ENCODE peak calls at places on chromosomes 11 and 22, in six cellular contexts. D is GM23338, C is left lung, X is psoas muscle, N is adrenal gland, W is transverse colon. Q is an unnamed sample. For H3K4me1, the result is how much of the 10 kb centered on the place peaks cover.

GRCh38 chr22:38570841-38571364 is 920 bp upstream of the DMC1 start:
- DNase-seq in C (peak), X (peak), D (peak), W (peak), N (peak), Q (no peak)

GRCh38 chr11:134020598-134020997 is 48.3 kb upstream of the JAM3 start:
- DNase-seq in C (no peak), N (no peak), D (no peak), W (no peak), X (peak), Q (no peak)

GRCh38 chr11:6410695-6411430 is 8.0 kb downstream of the APBB1 start:
- DNase-seq in N (no peak), X (no peak), W (no peak), C (no peak), D (no peak), Q (no peak)

GRCh38 chr11:131464024-131464423 is 93.6 kb downstream of the NTM start:
- DNase-seq in W (no peak), X (no peak), C (no peak), D (no peak), N (no peak), Q (no peak)

GRCh38 chr22:43555561-43556515 is 144.0 kb downstream of the MPPED1 start:
- DNase-seq in W (no peak), X (no peak), D (no peak), C (no peak), N (no peak), Q (no peak)

GRCh38 chr11:32259641-32260081 is 168.8 kb downstream of the RCN1 start:
- DNase-seq in D (no peak), N (peak), X (no peak), W (peak), C (peak), Q (no peak)

GRCh38 chr11:119625206-119625988 is 103.6 kb downstream of the NECTIN1 start:
- DNase-seq in X (peak), N (no peak), C (no peak), W (no peak), D (no peak), Q (no peak)

GRCh38 chr22:48224332-48224731 is 1461.9 kb downstream of the TBC1D22A start:
- DNase-seq in N (peak), D (no peak), C (no peak), X (no peak), W (no peak), Q (no peak)

GRCh38 chr22:31179345-31179744 is 19.4 kb downstream of the RNF185 start:
- DNase-seq in N (peak), W (peak), X (peak), C (no peak), D (no peak), Q (peak)

GRCh38 chr22:40463017-40463631 is 92.7 kb downstream of the SGSM3 start:
- DNase-seq in D (no peak), W (peak), X (no peak), C (no peak), N (no peak), Q (no peak)

GRCh38 chr11:6622261-6623171 is 3.3 kb upstream of the TPP1 start:
- DNase-seq in N (no peak), W (no peak), C (peak), D (no peak), X (no peak), Q (peak)

GRCh38 chr22:33687464-33687863 is 232.8 kb downstream of the LARGE1 start:
- DNase-seq in W (no peak), D (no peak), X (no peak), C (no peak), N (no peak), Q (no peak)

GRCh38 chr22:32204856-32205722 is at the start of gene RFPL2:
- DNase-seq in C (no peak), D (peak), W (peak), X (no peak), N (no peak), Q (no peak)

GRCh38 chr11:62726156-62727006 is 876 bp downstream of the HNRNPUL2 start:
- DNase-seq in C (peak), W (no peak), X (no peak), D (no peak), N (no peak), Q (no peak)

GRCh38 chr11:62724171-62724570 is 3.1 kb downstream of the HNRNPUL2 start:
- DNase-seq in N (no peak), C (no peak), D (no peak), X (no peak), W (no peak), Q (no peak)

GRCh38 chr11:62727833-62728721 is at the start of gene TTC9C:
- DNase-seq in D (peak), X (peak), N (peak), C (peak), W (peak), Q (peak)

GRCh38 chr11:62725686-62726085 is 1.6 kb downstream of the HNRNPUL2 start:
- DNase-seq in W (no peak), N (no peak), X (no peak), C (no peak), D (peak), Q (no peak)

GRCh38 chr11:62727007-62727832 is at the start of gene HNRNPUL2:
- DNase-seq in W (peak), C (peak), N (peak), X (peak), D (peak), Q (peak)
- TF ChIP-seq CTCF in W (no peak), C (no peak), N (no peak), X (no peak), D (no peak), Q (no peak)

DNA sequence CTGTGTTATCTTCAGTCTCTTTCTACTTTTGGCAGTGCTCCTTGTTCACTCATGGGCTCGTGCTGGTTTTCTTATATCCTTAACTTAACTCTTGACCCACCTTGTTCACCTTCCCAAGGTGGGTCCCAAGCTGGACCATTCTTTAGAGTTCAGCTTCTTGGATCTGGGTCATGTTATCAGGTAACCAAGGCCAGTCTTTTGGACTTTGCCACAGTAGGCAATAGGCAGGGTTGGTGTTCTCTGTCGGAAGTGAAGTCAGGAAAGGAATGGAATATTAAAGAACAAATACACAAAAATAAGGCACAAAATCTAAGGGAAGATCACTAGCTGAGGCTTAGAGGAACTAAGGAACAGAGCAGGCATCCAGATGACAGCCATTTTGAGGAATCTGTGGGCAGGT is 202.7 kb downstream of the ARHGAP42 start:
- DNase-seq in C (no peak), N (no peak), D (no peak), X (no peak), W (no peak), Q (no peak)
- H3K4me1 ChIP-seq in C (under half), N (under half), D (under half), X (under half), W (under half), Q (under half)

GRCh38 chr11:111834432-111835163 is 36.8 kb downstream of the ALG9 start:
- DNase-seq in X (no peak), W (no peak), N (no peak), C (no peak), D (no peak), Q (no peak)
- H3K27ac ChIP-seq in X (peak), W (no peak), N (no peak), C (no peak), D (no peak), Q (no peak)

GRCh38 chr11:60905047-60905446 is 1.3 kb downstream of the PRPF19 start:
- DNase-seq in W (no peak), C (no peak), X (no peak), D (no peak), N (no peak), Q (no peak)

GRCh38 chr11:60905551-60906113 is 753 bp downstream of the PRPF19 start:
- DNase-seq in D (peak), X (no peak), C (no peak), N (peak), W (no peak), Q (no peak)

GRCh38 chr11:60908803-60909202 is 2.4 kb upstream of the PRPF19 start:
- DNase-seq in D (no peak), W (no peak), C (no peak), X (no peak), N (no peak), Q (no peak)

GRCh38 chr11:60902625-60903024 is 3.8 kb downstream of the PRPF19 start:
- DNase-seq in W (no peak), D (no peak), X (no peak), C (no peak), N (no peak), Q (no peak)

DNA sequence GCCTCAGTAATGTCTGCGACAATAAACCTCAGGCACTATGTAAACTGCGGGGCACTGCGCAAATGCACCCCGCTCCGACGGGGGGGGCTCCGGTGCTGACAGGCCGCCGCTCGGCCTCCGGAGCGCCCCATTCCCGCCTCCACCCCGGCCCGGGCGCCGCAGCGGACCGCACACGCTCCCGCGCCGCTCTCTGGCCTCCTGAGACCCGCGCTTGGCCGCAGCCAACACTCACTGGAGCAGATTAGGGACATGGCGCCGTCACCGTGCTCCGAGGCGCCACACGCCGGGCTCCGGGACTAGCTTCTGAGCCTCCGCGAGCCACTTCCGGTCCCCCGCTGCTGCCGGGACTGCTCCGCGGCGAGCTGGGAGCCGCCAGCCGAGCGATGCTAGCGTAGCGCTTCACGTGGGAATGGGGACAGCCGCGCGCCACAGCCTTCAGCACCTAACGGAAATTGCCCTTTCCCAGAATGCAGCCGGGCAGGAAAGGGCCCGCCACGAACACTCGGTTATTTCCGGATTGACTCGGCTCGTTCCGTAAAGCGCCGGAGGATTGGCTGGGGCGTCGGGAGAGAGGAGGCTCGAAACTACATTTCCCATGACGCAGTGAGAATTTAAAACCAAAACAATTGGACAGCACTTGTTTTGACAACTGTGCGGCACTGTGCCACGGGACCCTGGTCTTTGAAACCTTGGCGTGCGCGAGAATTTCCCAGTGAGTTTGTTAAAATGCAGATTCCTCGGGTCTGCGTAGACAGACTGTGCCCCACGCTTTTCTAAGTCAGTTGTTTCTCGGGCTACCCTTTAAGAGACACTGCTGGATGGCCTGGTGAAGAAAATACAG is at the start of gene PRPF19:
- DNase-seq in C (peak), D (peak), N (peak), W (peak), X (peak), Q (peak)
- TF ChIP-seq CTCF in C (no peak), D (no peak), N (no peak), W (no peak), X (no peak), Q (no peak)

GRCh38 chr11:12845739-12846358 is 163.3 kb upstream of the RASSF10 start:
- DNase-seq in X (peak), D (peak), N (no peak), C (no peak), W (peak), Q (no peak)

GRCh38 chr11:12838463-12839120 is 164.4 kb downstream of the TEAD1 start:
- DNase-seq in X (no peak), D (no peak), C (no peak), W (no peak), N (no peak), Q (no peak)

GRCh38 chr11:12842933-12843636 is 166.0 kb upstream of the RASSF10 start:
- DNase-seq in X (no peak), N (no peak), D (no peak), W (no peak), C (no peak), Q (no peak)

GRCh38 chr11:12840871-12841516 is 166.8 kb downstream of the TEAD1 start:
- DNase-seq in C (no peak), N (no peak), D (no peak), X (no peak), W (no peak), Q (no peak)

DNA sequence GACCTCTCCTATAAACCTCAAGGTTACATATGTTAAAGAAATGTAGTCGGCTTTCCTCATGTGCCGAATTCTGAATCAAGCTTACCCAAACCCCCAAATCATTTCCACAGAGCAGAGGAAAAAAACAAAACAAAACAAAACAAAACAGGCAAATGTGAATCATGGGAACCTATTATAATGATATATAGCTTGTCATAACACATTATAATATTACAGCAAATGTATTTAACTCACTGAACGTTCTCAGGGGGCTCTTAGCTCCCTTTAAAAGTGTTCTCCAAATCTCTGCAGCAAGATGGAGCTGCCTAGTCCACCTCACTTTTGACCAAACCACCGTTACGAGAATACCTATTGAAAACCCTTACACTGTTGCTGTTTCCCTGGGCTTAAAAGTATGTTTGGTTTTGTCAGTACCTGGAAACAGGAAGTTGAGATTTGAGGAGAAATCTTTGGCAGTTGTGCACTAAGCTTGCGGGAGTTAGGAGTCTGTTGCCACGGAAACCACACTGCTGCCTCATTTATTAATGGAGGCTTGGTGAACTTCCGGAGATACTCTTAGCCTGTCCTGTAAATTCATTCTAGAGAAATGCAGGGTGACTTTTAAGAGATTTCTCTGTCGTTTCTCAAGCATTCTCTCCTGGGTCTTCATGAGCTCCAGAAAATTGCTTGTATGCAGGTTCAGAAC is 167.0 kb upstream of the RASSF10 start:
- DNase-seq in C (no peak), W (no peak), X (no peak), N (peak), D (peak), Q (no peak)
- H3K4me1 ChIP-seq in C (under half), W (half or more), X (half or more), N (under half), D (half or more), Q (half or more)

DNA sequence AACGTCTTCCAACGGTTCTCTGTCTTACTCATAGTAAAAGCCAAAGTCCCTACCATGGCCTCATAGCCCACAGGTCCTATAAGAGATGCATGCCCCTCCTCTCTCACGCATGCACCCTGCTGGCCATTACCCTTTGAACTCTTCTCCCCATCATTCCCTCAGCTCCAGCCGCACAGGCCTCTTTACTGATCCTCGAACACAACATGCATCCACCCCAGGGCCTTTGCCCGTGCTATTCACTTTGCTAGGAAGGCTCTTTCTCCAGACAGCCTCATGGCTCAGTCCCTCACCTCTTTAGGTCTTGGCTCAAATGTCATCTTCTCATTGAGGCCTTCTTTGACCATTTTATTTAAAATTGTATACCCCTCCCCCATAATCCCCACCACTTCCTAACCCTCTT is 7.5 kb downstream of the AP1B1 start:
- DNase-seq in D (no peak), N (peak), W (no peak), C (no peak), X (no peak), Q (no peak)
- H3K27ac ChIP-seq in D (no peak), N (peak), W (no peak), C (no peak), X (no peak), Q (peak)

DNA sequence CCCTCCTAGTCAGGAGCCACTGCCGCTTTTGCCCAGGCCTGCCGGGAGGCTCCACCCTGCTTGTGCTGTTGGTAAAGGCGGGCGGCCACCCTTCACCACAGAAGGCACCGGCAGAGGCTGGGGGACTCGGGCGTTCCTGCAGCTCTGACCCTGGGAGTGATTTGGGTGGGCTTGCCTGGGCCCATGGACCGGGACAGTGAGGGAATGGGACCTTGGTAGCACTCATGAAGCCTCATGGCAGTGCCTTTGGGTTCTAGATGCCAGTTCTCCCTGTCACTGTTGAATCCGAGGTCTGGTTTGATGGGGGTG is 4.4 kb downstream of the TPCN2 start:
- DNase-seq in X (no peak), W (no peak), C (no peak), N (no peak), D (no peak), Q (peak)
- TF ChIP-seq CTCF in X (no peak), W (no peak), C (no peak), N (no peak), D (no peak), Q (no peak)

GRCh38 chr11:129533395-129533794 is 157.7 kb downstream of the BARX2 start:
- DNase-seq in X (no peak), D (no peak), W (no peak), N (no peak), C (no peak), Q (no peak)
- H3K4me1 ChIP-seq in X (under half), D (under half), W (under half), N (under half), C (under half), Q (under half)

GRCh38 chr11:114160884-114161283 is 101.4 kb downstream of the ZBTB16 start:
- DNase-seq in W (no peak), D (no peak), X (peak), N (no peak), C (no peak), Q (no peak)
- H3K27ac ChIP-seq in W (peak), D (no peak), X (peak), N (peak), C (peak), Q (peak)